ENCODE peak calls at places on chromosome 10, in nine cellular contexts. L, K, R, B, I, Y, W, O and C are unnamed samples.

GRCh38 chr10:51103818-51104217 is 29.5 kb downstream of the PRKG1 start:
- DNase-seq in I (no peak), W (no peak), O (no peak), R (no peak), Y (peak; percentile 83), B (no peak), L (peak; percentile 49), K (no peak), C (peak; percentile 44)

GRCh38 chr10:71132321-71132810 is 80.0 kb upstream of the UNC5B start:
- DNase-seq in I (no peak), B (no peak), W (no peak), R (no peak), K (no peak), L (no peak), Y (no peak), O (peak; percentile 58), C (no peak)

GRCh38 chr10:29941476-29941875 is 117.9 kb downstream of the JCAD start:
- DNase-seq in O (no peak), B (no peak), W (peak; percentile 5), I (no peak), R (no peak), K (no peak), L (no peak), Y (no peak), C (no peak)

GRCh38 chr10:62433181-62433692 is 59.1 kb downstream of the ZNF365 start:
- DNase-seq in O (no peak), W (peak; percentile 90), B (no peak), Y (peak; percentile 97), L (peak; percentile 84), I (no peak), K (peak; percentile 35), R (peak; percentile 74), C (peak; percentile 95)

GRCh38 chr10:68333058-68333395 is 299 bp upstream of the PBLD start:
- DNase-seq in O (no peak), R (no peak), I (no peak), L (peak; percentile 74), B (no peak), Y (peak; percentile 68), K (no peak), W (no peak), C (no peak)

GRCh38 chr10:5354068-5354467 is 10.7 kb upstream of the UCN3 start:
- DNase-seq in L (peak; percentile 17), R (no peak), O (no peak), I (no peak), W (no peak), B (no peak), K (no peak), Y (no peak), C (no peak)

GRCh38 chr10:122143238-122143841 is 127.8 kb upstream of the BTBD16 start:
- DNase-seq in R (no peak), I (no peak), W (no peak), O (no peak), B (no peak), Y (peak; percentile 51), L (no peak), K (no peak), C (peak; percentile 60)

GRCh38 chr10:50937230-50937907 is 51.9 kb upstream of the A1CF start:
- DNase-seq in O (no peak), W (no peak), I (no peak), R (no peak), B (peak; percentile 21), K (peak; percentile 39), L (peak; percentile 68), Y (peak; percentile 56), C (peak; percentile 45)

GRCh38 chr10:77247076-77247561 is 390.5 kb downstream of the KCNMA1 start:
- DNase-seq in I (no peak), O (no peak), Y (peak; percentile 73), L (peak; percentile 90), B (no peak), R (peak; percentile 47), K (no peak), W (peak; percentile 70), C (peak; percentile 14)

GRCh38 chr10:124975977-124976514 is 34.1 kb downstream of the ZRANB1 start:
- DNase-seq in Y (no peak), K (no peak), W (no peak), L (no peak), I (no peak), R (no peak), O (no peak), B (peak; percentile 17), C (no peak)

GRCh38 chr10:78390817-78391216 is 357.2 kb downstream of the RPS24 start:
- DNase-seq in W (no peak), Y (no peak), K (no peak), B (no peak), O (no peak), R (no peak), I (no peak), L (no peak), C (no peak)

GRCh38 chr10:3704565-3705360 is 80.2 kb downstream of the KLF6 start:
- DNase-seq in Y (no peak), K (no peak), O (no peak), L (no peak), I (no peak), B (no peak), R (no peak), W (no peak), C (peak; percentile 29)

GRCh38 chr10:132644544-132645530 is 107.2 kb downstream of the INPP5A start:
- DNase-seq in B (no peak), O (no peak), R (no peak), W (peak; percentile 59), Y (no peak), I (peak; percentile 63), K (no peak), L (no peak), C (no peak)

GRCh38 chr10:27391916-27392315 is 112.2 kb upstream of the RAB18 start:
- DNase-seq in W (no peak), O (no peak), K (no peak), R (no peak), B (no peak), L (no peak), Y (peak; percentile 12), I (no peak), C (peak; percentile 53)

GRCh38 chr10:124429576-124429975 is 10.9 kb upstream of the OAT start:
- DNase-seq in K (no peak), I (no peak), B (no peak), Y (no peak), R (no peak), W (no peak), L (no peak), O (no peak), C (no peak)

GRCh38 chr10:46560381-46560780 is 3.9 kb upstream of the GPRIN2 start:
- DNase-seq in O (no peak), B (peak; percentile 5), L (no peak), Y (no peak), I (peak; percentile 60), R (peak; percentile 18), W (peak; percentile 60), K (no peak), C (no peak)

GRCh38 chr10:86375204-86375603 is 8.6 kb upstream of the GRID1 start:
- DNase-seq in O (no peak), R (no peak), Y (no peak), B (no peak), I (peak; percentile 28), K (no peak), W (peak; percentile 48), L (no peak), C (no peak)

GRCh38 chr10:86377797-86378146 is 11.2 kb upstream of the GRID1 start:
- DNase-seq in L (no peak), R (no peak), Y (no peak), B (no peak), O (no peak), I (peak; percentile 25), K (no peak), W (peak; percentile 48), C (no peak)

GRCh38 chr10:86374664-86375063 is 8.1 kb upstream of the GRID1 start:
- DNase-seq in W (peak; percentile 30), O (no peak), K (no peak), I (peak; percentile 53), Y (no peak), R (no peak), L (no peak), B (no peak), C (no peak)

GRCh38 chr10:86376403-86376802 is 9.8 kb upstream of the GRID1 start:
- DNase-seq in W (peak; percentile 54), R (no peak), O (no peak), B (no peak), K (no peak), L (no peak), I (peak; percentile 45), Y (no peak), C (no peak)

GRCh38 chr10:86376852-86377796 is 10.5 kb upstream of the GRID1 start:
- DNase-seq in K (peak; percentile 56), L (peak; percentile 53), Y (peak; percentile 22), R (peak; percentile 82), W (peak; percentile 80), O (peak; percentile 98), I (peak; percentile 89), B (peak; percentile 73), C (peak; percentile 68)
- TF ChIP-seq CTCF in K (peak; percentile 96), L (peak; percentile 50), Y (peak; percentile 95), R (peak; percentile 99), W (peak; percentile 81), O (peak; percentile 100), I (peak; percentile 99), B (peak; percentile 97), C (peak; percentile 63)

GRCh38 chr10:123194056-123194455 is 39.9 kb downstream of the BUB3 start:
- DNase-seq in O (no peak), W (no peak), B (no peak), R (no peak), Y (no peak), K (no peak), L (no peak), I (no peak), C (no peak)
- H3K4me3 ChIP-seq in O (no peak overlapping the region), W (no peak overlapping the region), B (no peak overlapping the region), R (no peak overlapping the region), Y (no peak overlapping the region), K (no peak overlapping the region), L (no peak overlapping the region), I (no peak overlapping the region), C (no peak overlapping the region)

DNA sequence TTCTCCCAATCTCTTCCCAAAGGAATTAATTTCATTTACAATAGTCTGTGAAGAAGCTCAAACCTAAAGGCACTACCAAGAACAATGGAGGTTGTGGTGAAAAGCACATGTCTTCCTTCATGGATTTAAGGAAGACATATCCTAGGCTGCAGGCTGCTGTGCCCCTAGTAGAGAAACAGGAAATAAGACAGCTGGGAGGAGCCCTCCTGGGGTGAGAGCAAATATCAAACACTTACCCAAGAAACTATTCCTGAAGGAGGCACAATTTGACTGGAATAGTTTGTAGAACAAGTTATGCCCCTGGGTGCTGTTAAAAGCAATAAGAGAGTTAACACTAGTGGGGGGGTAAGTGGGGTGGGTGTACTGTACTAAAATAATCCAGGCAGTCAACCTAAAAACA is 30.1 kb downstream of the PDZD8 start:
- DNase-seq in R (no peak), B (no peak), I (no peak), O (no peak), K (no peak), W (no peak), L (peak; percentile 19), Y (no peak), C (no peak)
- TF ChIP-seq CTCF in R (no peak), B (no peak), I (no peak), O (no peak), K (peak; percentile 23), W (no peak), L (no peak), Y (no peak), C (no peak)

DNA sequence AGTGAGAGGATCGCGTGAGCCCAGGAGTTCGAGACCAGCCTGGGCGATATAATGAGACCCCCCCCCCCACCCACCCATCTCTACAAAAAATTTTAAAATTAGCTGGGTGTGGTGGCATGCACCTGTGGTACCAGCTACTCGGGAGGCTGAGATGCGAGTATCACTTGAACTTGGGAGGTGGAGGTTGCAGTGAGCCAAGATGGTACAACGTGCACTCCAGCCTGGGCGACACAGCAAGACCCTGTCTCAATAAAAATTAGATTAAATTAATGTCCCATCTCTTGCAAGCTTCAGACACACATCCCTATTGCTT is 391 bp upstream of the PROSER2 start:
- DNase-seq in W (no peak), I (no peak), K (no peak), B (no peak), L (no peak), O (no peak), Y (no peak), R (no peak), C (no peak)
- H3K4me3 ChIP-seq in W (peak overlapping the region; percentile 81), I (peak overlapping the region; percentile 83), K (peak overlapping the region; percentile 89), B (no peak overlapping the region), L (peak overlapping the region; percentile 70), O (peak overlapping the region; percentile 84), Y (peak overlapping the region; percentile 86), R (no peak overlapping the region), C (peak overlapping the region; percentile 49)